ENCODE peak calls at places on chromosomes 1 and 21, in nine cellular contexts. D, I, R, K, B, U, L, V and A are unnamed samples.

GRCh38 chr1:245859510-245860114 is 647.5 kb downstream of the SMYD3 start:
- DNase-seq in D (no peak), I (no peak), R (no peak), K (no peak), B (no peak), U (no peak), L (peak), V (no peak), A (peak)

GRCh38 chr1:216626394-216627067 is 96.7 kb downstream of the ESRRG start:
- DNase-seq in D (no peak), I (no peak), R (no peak), K (no peak), B (no peak), U (peak), L (no peak), V (no peak), A (no peak)

GRCh38 chr1:201511925-201512539 is 5.1 kb upstream of the CSRP1 start:
- DNase-seq in D (no peak), I (no peak), R (no peak), K (peak), B (peak), U (peak), L (no peak), V (no peak), A (no peak)

GRCh38 chr1:66278260-66279046 is 255.5 kb upstream of the SGIP1 start:
- DNase-seq in D (no peak), I (no peak), R (no peak), K (no peak), B (no peak), U (no peak), L (no peak), V (no peak), A (no peak)

GRCh38 chr1:108046021-108046420 is 81.0 kb upstream of the VAV3 start:
- DNase-seq in D (no peak), I (no peak), R (no peak), K (no peak), B (no peak), U (no peak), L (no peak), V (no peak), A (no peak)

GRCh38 chr1:226826479-226827245 is 43.8 kb upstream of the PSEN2 start:
- DNase-seq in D (no peak), I (no peak), R (no peak), K (no peak), B (no peak), U (no peak), L (no peak), V (no peak), A (no peak)

GRCh38 chr1:29341936-29342335 is 105.6 kb downstream of the PTPRU start:
- DNase-seq in D (no peak), I (no peak), R (no peak), K (no peak), B (no peak), U (no peak), L (no peak), V (no peak), A (peak)

GRCh38 chr1:23395162-23395724 is 25.6 kb upstream of the ZNF436 start:
- DNase-seq in D (no peak), I (no peak), R (no peak), K (no peak), B (no peak), U (no peak), L (no peak), V (no peak), A (no peak)

GRCh38 chr1:100440075-100440809 is 87.9 kb downstream of the CDC14A start:
- DNase-seq in D (peak), I (no peak), R (no peak), K (no peak), B (no peak), U (no peak), L (no peak), V (no peak), A (no peak)

GRCh38 chr21:17391811-17392340 is 121.0 kb upstream of the CXADR start:
- DNase-seq in D (no peak), I (no peak), R (no peak), K (no peak), B (no peak), U (no peak), L (no peak), V (no peak), A (no peak)

GRCh38 chr1:3105167-3105863 is 36.3 kb downstream of the PRDM16 start:
- DNase-seq in D (no peak), I (no peak), R (no peak), K (no peak), B (no peak), U (no peak), L (no peak), V (no peak), A (no peak)

GRCh38 chr1:1290238-1290731 is 10.0 kb downstream of the SCNN1D start:
- DNase-seq in D (peak), I (peak), R (no peak), K (peak), B (peak), U (peak), L (no peak), V (peak), A (no peak)

GRCh38 chr1:67532452-67533216 is 102.4 kb upstream of the SERBP1 start:
- DNase-seq in D (no peak), I (peak), R (no peak), K (no peak), B (peak), U (no peak), L (peak), V (peak), A (peak)

GRCh38 chr1:170853867-170854266 is 81.5 kb upstream of the MROH9 start:
- DNase-seq in D (no peak), I (no peak), R (no peak), K (no peak), B (no peak), U (no peak), L (no peak), V (no peak), A (no peak)

GRCh38 chr1:151143986-151144385 is 2.4 kb downstream of the SEMA6C start:
- DNase-seq in D (no peak), I (no peak), R (no peak), K (no peak), B (no peak), U (no peak), L (no peak), V (no peak), A (no peak)

GRCh38 chr1:187893471-187893870 is 1064.7 kb downstream of the PLA2G4A start:
- DNase-seq in D (no peak), I (no peak), R (no peak), K (no peak), B (no peak), U (no peak), L (no peak), V (no peak), A (no peak)

GRCh38 chr1:220233927-220234326 is 38.3 kb downstream of the RAB3GAP2 start:
- DNase-seq in D (no peak), I (no peak), R (no peak), K (no peak), B (no peak), U (no peak), L (no peak), V (no peak), A (no peak)

GRCh38 chr1:27519341-27520258 is 29.6 kb upstream of the WASF2 start:
- DNase-seq in D (no peak), I (no peak), R (no peak), K (peak), B (no peak), U (peak), L (no peak), V (no peak), A (no peak)

GRCh38 chr1:114108741-114109255 is 44.9 kb downstream of the SYT6 start:
- DNase-seq in D (no peak), I (no peak), R (no peak), K (no peak), B (no peak), U (no peak), L (no peak), V (no peak), A (peak)

GRCh38 chr1:244801246-244801645 is 34.2 kb upstream of the COX20 start:
- DNase-seq in D (peak), I (no peak), R (no peak), K (peak), B (peak), U (no peak), L (peak), V (peak), A (peak)

GRCh38 chr1:150102986-150103385 is 35.4 kb downstream of the VPS45 start:
- DNase-seq in D (no peak), I (no peak), R (no peak), K (no peak), B (no peak), U (no peak), L (no peak), V (no peak), A (no peak)

GRCh38 chr1:24186993-24187790 is at the start of gene IFNLR1:
- DNase-seq in D (peak), I (peak), R (no peak), K (peak), B (peak), U (peak), L (peak), V (no peak), A (no peak)

GRCh38 chr21:31872452-31873274 is at the start of gene HUNK:
- DNase-seq in D (no peak), I (peak), R (no peak), K (peak), B (peak), U (peak), L (peak), V (peak), A (peak)

GRCh38 chr1:7389201-7389785 is 381.8 kb upstream of the VAMP3 start:
- DNase-seq in D (no peak), I (no peak), R (peak), K (peak), B (no peak), U (no peak), L (peak), V (peak), A (peak)

GRCh38 chr1:78408192-78408591 is 82.6 kb upstream of the PTGFR start:
- DNase-seq in D (no peak), I (no peak), R (no peak), K (no peak), B (no peak), U (no peak), L (peak), V (no peak), A (peak)

GRCh38 chr1:40802078-40803075 is 18.8 kb downstream of the KCNQ4 start:
- DNase-seq in D (peak), I (peak), R (peak), K (peak), B (peak), U (peak), L (peak), V (peak), A (peak)
- H3K4me3 ChIP-seq in D (peak), I (peak), R (peak), K (peak), B (no peak), U (peak), L (peak), V (peak), A (peak)

GRCh38 chr1:243490748-243491686 is 235.2 kb downstream of the SDCCAG8 start:
- DNase-seq in D (no peak), I (no peak), R (no peak), K (no peak), B (no peak), U (no peak), L (peak), V (peak), A (peak)

GRCh38 chr1:243488459-243489163 is 232.8 kb downstream of the SDCCAG8 start:
- DNase-seq in D (no peak), I (no peak), R (no peak), K (no peak), B (no peak), U (no peak), L (no peak), V (no peak), A (no peak)

GRCh38 chr1:243489164-243489527 is 233.3 kb downstream of the SDCCAG8 start:
- DNase-seq in D (no peak), I (no peak), R (no peak), K (no peak), B (no peak), U (no peak), L (no peak), V (no peak), A (no peak)

GRCh38 chr1:243490147-243490546 is 234.3 kb downstream of the SDCCAG8 start:
- DNase-seq in D (no peak), I (no peak), R (no peak), K (no peak), B (no peak), U (no peak), L (no peak), V (no peak), A (no peak)

DNA sequence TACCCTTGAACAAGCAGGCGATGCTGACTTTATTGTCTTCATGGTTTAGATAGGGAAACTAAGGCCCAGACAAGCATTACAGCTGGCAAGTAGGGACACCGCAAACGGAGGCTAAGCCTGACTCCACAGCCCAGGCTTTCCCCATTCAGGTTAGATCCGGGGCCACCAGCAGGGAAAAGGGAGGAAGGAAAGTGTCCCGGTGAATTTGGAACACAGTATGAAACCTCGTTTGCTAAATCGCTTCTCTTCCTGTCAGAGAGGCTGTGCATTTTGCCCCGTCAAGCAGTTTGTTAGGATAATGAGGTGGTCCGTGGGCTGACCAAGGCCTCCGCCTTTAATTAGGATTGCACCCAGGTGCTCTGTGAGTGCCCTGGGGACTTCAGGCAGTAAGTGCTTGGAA is 233.8 kb downstream of the SDCCAG8 start:
- DNase-seq in D (no peak), I (no peak), R (no peak), K (no peak), B (no peak), U (no peak), L (no peak), V (no peak), A (no peak)
- H3K4me3 ChIP-seq in D (no peak), I (no peak), R (no peak), K (no peak), B (no peak), U (no peak), L (no peak), V (no peak), A (no peak)

GRCh38 chr1:17118268-17118667 is 983 bp downstream of the PADI2 start:
- DNase-seq in D (no peak), I (no peak), R (no peak), K (no peak), B (no peak), U (no peak), L (no peak), V (no peak), A (no peak)
- H3K4me3 ChIP-seq in D (no peak), I (peak), R (no peak), K (peak), B (no peak), U (peak), L (no peak), V (no peak), A (no peak)

GRCh38 chr1:26020390-26020789 is 1.2 kb upstream of the EXTL1 start:
- DNase-seq in D (no peak), I (peak), R (no peak), K (no peak), B (no peak), U (no peak), L (peak), V (no peak), A (peak)
- H3K4me3 ChIP-seq in D (no peak), I (no peak), R (no peak), K (no peak), B (no peak), U (no peak), L (no peak), V (no peak), A (no peak)

DNA sequence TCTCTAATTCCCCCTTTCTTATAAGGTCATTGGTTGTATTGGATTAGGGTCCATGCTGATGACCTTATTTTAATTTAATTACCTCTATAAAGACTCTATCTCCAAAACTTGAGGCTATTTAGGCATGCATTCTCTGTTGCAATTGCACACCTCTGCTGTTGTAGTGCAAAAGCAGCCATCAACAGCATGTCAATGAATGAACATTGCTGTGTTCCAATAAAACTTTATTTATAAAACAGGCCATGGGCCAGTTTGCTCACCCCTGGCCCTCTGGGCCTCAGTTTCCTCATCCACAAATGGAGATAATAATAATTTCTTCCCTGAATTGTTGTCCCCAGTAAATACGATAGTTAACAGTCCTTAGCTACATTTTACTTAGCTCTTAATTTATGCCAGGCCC is 100.4 kb upstream of the USP24 start:
- DNase-seq in D (no peak), I (no peak), R (no peak), K (no peak), B (no peak), U (no peak), L (no peak), V (no peak), A (no peak)
- H3K4me3 ChIP-seq in D (no peak), I (no peak), R (no peak), K (no peak), B (no peak), U (no peak), L (no peak), V (no peak), A (no peak)

DNA sequence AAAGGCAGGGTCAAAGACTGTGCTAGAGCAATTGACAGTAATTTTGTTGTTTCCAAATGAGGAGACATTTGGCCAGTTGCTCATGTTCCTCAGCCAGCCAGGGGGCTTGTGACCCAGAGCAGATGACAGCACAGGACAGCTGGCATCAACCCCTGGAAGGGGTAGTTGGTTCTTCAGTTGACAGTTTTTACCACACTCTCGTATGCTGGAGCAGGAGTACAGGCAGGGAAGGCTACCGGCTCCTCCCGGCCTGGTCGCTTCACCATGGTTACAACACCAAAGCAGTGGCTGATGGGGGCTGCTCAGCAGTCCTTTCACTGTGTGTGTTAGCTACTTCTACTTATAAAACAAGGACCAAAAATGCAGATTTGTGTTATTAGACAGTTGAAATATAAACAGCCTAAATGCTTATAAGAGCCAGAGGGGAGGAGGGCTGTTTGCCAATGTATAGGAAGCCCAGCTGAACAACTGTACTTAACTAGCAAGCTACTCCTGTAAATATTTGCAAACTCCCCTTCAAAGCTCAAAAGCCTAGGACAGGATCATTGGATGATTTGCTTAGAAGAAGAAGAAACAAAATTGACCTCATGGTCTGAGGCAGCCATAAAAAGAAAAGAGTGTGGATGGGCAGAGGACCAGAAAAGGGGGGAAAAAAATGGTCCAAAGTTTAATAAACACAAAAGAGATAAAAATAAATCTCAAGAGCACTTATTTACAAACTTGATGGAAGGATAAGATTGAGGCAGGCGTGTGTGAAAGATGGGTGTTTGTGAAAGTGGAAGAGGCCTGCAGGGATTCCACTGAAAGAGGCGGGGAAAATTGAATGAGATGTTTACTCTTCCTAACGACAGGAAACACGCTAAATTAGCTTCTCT is 57.0 kb downstream of the TGFB2 start:
- DNase-seq in D (no peak), I (no peak), R (no peak), K (no peak), B (no peak), U (no peak), L (no peak), V (peak), A (no peak)
- H3K4me3 ChIP-seq in D (no peak), I (no peak), R (no peak), K (no peak), B (no peak), U (no peak), L (no peak), V (no peak), A (no peak)

GRCh38 chr1:153631047-153632022 is 2.5 kb upstream of the CHTOP start:
- DNase-seq in D (no peak), I (no peak), R (no peak), K (no peak), B (no peak), U (no peak), L (no peak), V (no peak), A (no peak)

GRCh38 chr1:153635872-153636271 is 2.0 kb downstream of the CHTOP start:
- DNase-seq in D (no peak), I (no peak), R (no peak), K (no peak), B (no peak), U (no peak), L (no peak), V (no peak), A (no peak)

GRCh38 chr1:153630384-153630783 is 2.1 kb downstream of the S100A1 start:
- DNase-seq in D (no peak), I (no peak), R (no peak), K (no peak), B (no peak), U (no peak), L (no peak), V (no peak), A (no peak)

GRCh38 chr1:153633747-153634665 is at the start of gene CHTOP:
- DNase-seq in D (peak), I (peak), R (peak), K (peak), B (peak), U (peak), L (peak), V (peak), A (peak)

DNA sequence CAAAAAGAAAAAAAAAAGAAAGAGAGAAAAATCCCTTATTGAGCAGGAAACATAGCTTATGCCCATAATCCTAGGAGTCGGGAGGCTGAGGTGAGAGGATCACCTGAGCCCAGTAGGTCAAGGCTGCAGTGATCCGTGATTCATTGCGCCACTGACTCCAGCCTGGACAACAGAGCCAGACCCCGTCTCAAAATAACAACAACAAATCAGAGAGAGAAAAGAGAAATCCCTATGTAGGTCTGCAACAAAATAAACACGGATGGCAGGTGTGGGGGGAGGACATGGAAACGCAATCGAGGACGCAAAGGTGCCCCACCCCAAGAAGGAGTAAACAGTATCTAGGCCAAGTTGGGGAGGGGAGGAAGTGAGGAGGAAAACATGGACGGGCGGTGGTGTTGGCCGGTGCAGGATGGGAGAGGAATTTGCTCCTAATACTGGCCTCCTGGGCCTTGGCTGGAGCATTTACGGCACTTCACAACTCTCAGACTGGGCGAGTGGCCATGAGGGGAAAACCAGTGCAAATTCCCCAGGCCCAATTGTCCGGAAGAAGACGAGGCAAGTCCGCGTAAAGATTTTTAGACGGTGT is 612 bp upstream of the CHTOP start:
- DNase-seq in D (no peak), I (no peak), R (no peak), K (no peak), B (peak), U (no peak), L (no peak), V (no peak), A (no peak)
- H3K4me3 ChIP-seq in D (no peak), I (peak), R (peak), K (peak), B (peak), U (peak), L (peak), V (peak), A (peak)

GRCh38 chr1:8712413-8713229 is 104.8 kb downstream of the RERE start:
- DNase-seq in D (no peak), I (no peak), R (no peak), K (no peak), B (no peak), U (no peak), L (peak), V (peak), A (peak)
- H3K4me3 ChIP-seq in D (no peak), I (no peak), R (peak), K (no peak), B (no peak), U (no peak), L (peak), V (no peak), A (no peak)